ENCODE peak calls at places on chromosomes 5 and 9, in seven cellular contexts. D, W, G, R, M, I and Y are unnamed samples.

GRCh38 chr5:64147849-64148441 is 17.7 kb upstream of the RNF180 start:
- DNase-seq in G (peak), W (no peak), R (no peak), I (peak), M (peak), D (peak), Y (peak)

GRCh38 chr9:94881023-94881422 is 154.5 kb downstream of the AOPEP start:
- DNase-seq in I (no peak), R (no peak), W (no peak), G (no peak), D (no peak), M (no peak), Y (no peak)

GRCh38 chr9:76642074-76642473 is 122.2 kb upstream of the PCA3 start:
- DNase-seq in M (no peak), D (no peak), W (no peak), G (no peak), R (no peak), I (no peak), Y (no peak)

GRCh38 chr9:111316796-111317195 is 13.2 kb downstream of the OR2K2 start:
- DNase-seq in I (no peak), D (no peak), W (no peak), M (no peak), R (no peak), G (no peak), Y (no peak)

GRCh38 chr9:4588721-4589120 is 73.4 kb upstream of the PLPP6 start:
- DNase-seq in W (no peak), M (no peak), I (no peak), G (no peak), D (no peak), R (no peak), Y (no peak)

GRCh38 chr5:136686192-136686872 is 321.0 kb upstream of the TRPC7 start:
- DNase-seq in G (peak), R (no peak), I (no peak), M (no peak), W (peak), D (peak), Y (no peak)

GRCh38 chr9:114309096-114309495 is 13.8 kb upstream of the ORM1 start:
- DNase-seq in D (no peak), M (no peak), I (no peak), G (no peak), R (peak), W (no peak), Y (no peak)

GRCh38 chr9:93136011-93136440 is 2.0 kb upstream of the NINJ1 start:
- DNase-seq in M (peak), G (no peak), W (peak), D (peak), I (peak), R (no peak), Y (no peak)

GRCh38 chr9:129887210-129888084 is 52.2 kb downstream of the USP20 start:
- DNase-seq in R (no peak), G (peak), W (no peak), M (no peak), D (peak), I (no peak), Y (no peak)

GRCh38 chr5:52771343-52772039 is 16.2 kb upstream of the ITGA1 start:
- DNase-seq in R (no peak), M (no peak), I (no peak), G (no peak), D (no peak), W (no peak), Y (no peak)

GRCh38 chr9:13388157-13388556 is 108.7 kb upstream of the MPDZ start:
- DNase-seq in I (no peak), W (no peak), M (no peak), G (no peak), D (peak), R (no peak), Y (no peak)

GRCh38 chr5:122375801-122376200 is 63.8 kb downstream of the SNCAIP start:
- DNase-seq in I (no peak), W (no peak), D (no peak), R (no peak), G (no peak), M (no peak), Y (no peak)

GRCh38 chr9:106921341-106921899 is 58.5 kb downstream of the ZNF462 start:
- DNase-seq in R (no peak), W (peak), D (peak), M (peak), I (peak), G (peak), Y (no peak)

GRCh38 chr5:116371431-116371830 is 203.2 kb downstream of the SEMA6A start:
- DNase-seq in M (no peak), I (no peak), R (no peak), W (no peak), D (no peak), G (no peak), Y (no peak)

GRCh38 chr9:133710661-133711427 is 27.3 kb downstream of the SARDH start:
- DNase-seq in W (no peak), R (no peak), I (no peak), M (no peak), G (no peak), D (no peak), Y (no peak)

GRCh38 chr5:122586351-122586750 is 188.5 kb upstream of the SNX2 start:
- DNase-seq in R (no peak), M (no peak), W (no peak), D (peak), I (no peak), G (no peak), Y (no peak)

GRCh38 chr5:3428355-3428754 is 167.3 kb upstream of the IRX1 start:
- DNase-seq in D (no peak), M (peak), W (peak), I (no peak), G (no peak), R (no peak), Y (no peak)

GRCh38 chr9:124941689-124942561 is 1.0 kb upstream of the GOLGA1 start:
- DNase-seq in D (no peak), I (peak), W (peak), G (peak), M (no peak), R (no peak), Y (peak)

GRCh38 chr5:166014256-166014655 is 2277.2 kb upstream of the WWC1 start:
- DNase-seq in W (no peak), G (no peak), M (no peak), I (no peak), R (no peak), D (no peak), Y (no peak)

GRCh38 chr5:126481243-126481642 is 58.0 kb downstream of the GRAMD2B start:
- DNase-seq in I (no peak), R (no peak), D (no peak), G (no peak), M (no peak), W (no peak), Y (no peak)

GRCh38 chr5:142012792-142013388 is at the start of gene GNPDA1:
- DNase-seq in R (peak), G (peak), D (peak), M (peak), W (peak), I (peak), Y (peak)

GRCh38 chr9:87880683-87881082 is 2.0 kb upstream of the SPATA31E1 start:
- DNase-seq in M (no peak), R (no peak), W (no peak), G (peak), I (no peak), D (no peak), Y (no peak)

GRCh38 chr9:137666505-137666809 is 47.7 kb downstream of the EHMT1 start:
- DNase-seq in M (no peak), W (no peak), I (no peak), D (no peak), G (no peak), R (no peak), Y (peak)

GRCh38 chr5:133794771-133795391 is 173.5 kb downstream of the C5orf15 start:
- DNase-seq in D (no peak), G (peak), I (no peak), R (no peak), M (no peak), W (no peak), Y (no peak)

GRCh38 chr9:105651806-105652205 is 10.5 kb upstream of the TAL2 start:
- DNase-seq in D (no peak), W (no peak), M (peak), I (no peak), R (no peak), G (no peak), Y (no peak)

GRCh38 chr5:179325296-179326031 is 19.8 kb downstream of the ADAMTS2 start:
- DNase-seq in M (no peak), R (no peak), I (no peak), G (no peak), D (no peak), W (no peak), Y (peak)

GRCh38 chr9:79129865-79130480 is 441.8 kb upstream of the TLE4 start:
- DNase-seq in D (peak), W (peak), M (peak), G (peak), I (peak), R (no peak), Y (peak)

GRCh38 chr9:100375677-100376076 is 22.9 kb upstream of the TEX10 start:
- DNase-seq in D (no peak), W (no peak), R (no peak), M (no peak), I (no peak), G (peak), Y (no peak)

GRCh38 chr9:35385042-35385441 is 104.9 kb upstream of the RUSC2 start:
- DNase-seq in D (peak), R (no peak), G (peak), W (no peak), I (no peak), M (no peak), Y (no peak)

GRCh38 chr5:180077594-180078284 is 6.2 kb upstream of the RNF130 start:
- DNase-seq in R (no peak), G (no peak), W (no peak), D (no peak), I (no peak), M (no peak), Y (no peak)

GRCh38 chr5:142655339-142656267 is 30.3 kb downstream of the FGF1 start:
- DNase-seq in I (peak), G (peak), D (peak), M (peak), R (no peak), W (peak), Y (peak)

GRCh38 chr5:13921573-13921972 is 22.9 kb downstream of the DNAH5 start:
- DNase-seq in M (no peak), G (peak), W (no peak), I (no peak), D (peak), R (no peak), Y (no peak)

GRCh38 chr5:128613111-128613510 is 75.1 kb upstream of the FBN2 start:
- DNase-seq in I (no peak), R (no peak), M (no peak), G (no peak), W (no peak), D (no peak), Y (no peak)

GRCh38 chr9:27365977-27366376 is 69.0 kb upstream of the EQTN start:
- DNase-seq in I (no peak), R (no peak), W (no peak), D (no peak), G (no peak), M (no peak), Y (no peak)

GRCh38 chr9:91949293-91949945 is 609 bp downstream of the ROR2 start:
- DNase-seq in R (no peak), D (no peak), M (peak), G (peak), W (no peak), I (no peak), Y (no peak)